ENCODE peak calls at places on chromosome 4, in nine cellular contexts. One of them, this sample, is unnamed.
A peak's percentile ranks its signal among the peaks of the same experiment; 100 is the strongest.

GRCh38 chr4:186900232-186900900 is 176.7 kb upstream of the FAT1 start:
- DNase-seq in HCT116: no peak
- DNase-seq in CD4-positive, alpha-beta T cell: no peak
- DNase-seq in mucosa of descending colon: no peak
- DNase-seq in fibroblast of lung: peak; percentile 89
- DNase-seq in mammary epithelial cell: peak; percentile 68
- DNase-seq in Calu3: no peak
- DNase-seq in coronary artery: no peak
- DNase-seq in bronchial epithelial cell: peak; percentile 65
- DNase-seq in this sample: no peak

GRCh38 chr4:56752985-56753384 is 68.5 kb downstream of the SPINK2 start:
- DNase-seq in fibroblast of lung: no peak
- DNase-seq in Calu3: peak; percentile 62
- DNase-seq in CD4-positive, alpha-beta T cell: no peak
- DNase-seq in mucosa of descending colon: peak; percentile 59
- DNase-seq in coronary artery: no peak
- DNase-seq in bronchial epithelial cell: peak; percentile 67
- DNase-seq in mammary epithelial cell: no peak
- DNase-seq in HCT116: peak; percentile 41
- DNase-seq in this sample: no peak

GRCh38 chr4:25361253-25361652 is 15.8 kb upstream of the ANAPC4 start:
- DNase-seq in bronchial epithelial cell: no peak
- DNase-seq in fibroblast of lung: no peak
- DNase-seq in mammary epithelial cell: no peak
- DNase-seq in coronary artery: no peak
- DNase-seq in HCT116: no peak
- DNase-seq in mucosa of descending colon: no peak
- DNase-seq in Calu3: no peak
- DNase-seq in CD4-positive, alpha-beta T cell: no peak
- DNase-seq in this sample: no peak

GRCh38 chr4:124537971-124538370 is 174.6 kb downstream of the ANKRD50 start:
- DNase-seq in bronchial epithelial cell: no peak
- DNase-seq in CD4-positive, alpha-beta T cell: no peak
- DNase-seq in coronary artery: no peak
- DNase-seq in Calu3: no peak
- DNase-seq in mucosa of descending colon: no peak
- DNase-seq in fibroblast of lung: no peak
- DNase-seq in HCT116: no peak
- DNase-seq in mammary epithelial cell: no peak
- DNase-seq in this sample: no peak

GRCh38 chr4:19983072-19983471 is 268.6 kb upstream of the SLIT2 start:
- DNase-seq in coronary artery: no peak
- DNase-seq in fibroblast of lung: peak; percentile 97
- DNase-seq in bronchial epithelial cell: peak; percentile 98
- DNase-seq in mammary epithelial cell: peak; percentile 51
- DNase-seq in CD4-positive, alpha-beta T cell: no peak
- DNase-seq in HCT116: no peak
- DNase-seq in mucosa of descending colon: no peak
- DNase-seq in Calu3: no peak
- DNase-seq in this sample: no peak

GRCh38 chr4:6609415-6610079 is 30.9 kb upstream of the MRFAP1 start:
- DNase-seq in mammary epithelial cell: no peak
- DNase-seq in HCT116: no peak
- DNase-seq in Calu3: no peak
- DNase-seq in coronary artery: no peak
- DNase-seq in bronchial epithelial cell: no peak
- DNase-seq in CD4-positive, alpha-beta T cell: no peak
- DNase-seq in fibroblast of lung: no peak
- DNase-seq in mucosa of descending colon: no peak
- DNase-seq in this sample: no peak

GRCh38 chr4:929970-930625 is 2.0 kb downstream of the GAK start:
- DNase-seq in bronchial epithelial cell: peak; percentile 13
- DNase-seq in HCT116: no peak
- DNase-seq in mammary epithelial cell: no peak
- DNase-seq in CD4-positive, alpha-beta T cell: no peak
- DNase-seq in fibroblast of lung: no peak
- DNase-seq in Calu3: no peak
- DNase-seq in mucosa of descending colon: no peak
- DNase-seq in coronary artery: no peak
- DNase-seq in this sample: no peak

GRCh38 chr4:20416800-20417199 is 165.1 kb downstream of the SLIT2 start:
- DNase-seq in CD4-positive, alpha-beta T cell: no peak
- DNase-seq in Calu3: no peak
- DNase-seq in HCT116: no peak
- DNase-seq in bronchial epithelial cell: no peak
- DNase-seq in fibroblast of lung: no peak
- DNase-seq in mammary epithelial cell: no peak
- DNase-seq in mucosa of descending colon: no peak
- DNase-seq in coronary artery: no peak
- DNase-seq in this sample: no peak

GRCh38 chr4:126375462-126376054 is 1060.8 kb downstream of the FAT4 start:
- DNase-seq in mammary epithelial cell: no peak
- DNase-seq in fibroblast of lung: peak; percentile 12
- DNase-seq in bronchial epithelial cell: no peak
- DNase-seq in Calu3: no peak
- DNase-seq in HCT116: no peak
- DNase-seq in mucosa of descending colon: no peak
- DNase-seq in coronary artery: no peak
- DNase-seq in CD4-positive, alpha-beta T cell: no peak
- DNase-seq in this sample: no peak

GRCh38 chr4:10151182-10151581 is 34.6 kb upstream of the WDR1 start:
- DNase-seq in bronchial epithelial cell: no peak
- DNase-seq in fibroblast of lung: no peak
- DNase-seq in HCT116: no peak
- DNase-seq in coronary artery: no peak
- DNase-seq in mammary epithelial cell: no peak
- DNase-seq in CD4-positive, alpha-beta T cell: no peak
- DNase-seq in mucosa of descending colon: no peak
- DNase-seq in Calu3: no peak
- DNase-seq in this sample: no peak

GRCh38 chr4:153014460-153014859 is 78.3 kb downstream of the FHDC1 start:
- DNase-seq in fibroblast of lung: no peak
- DNase-seq in coronary artery: no peak
- DNase-seq in HCT116: no peak
- DNase-seq in bronchial epithelial cell: no peak
- DNase-seq in mammary epithelial cell: no peak
- DNase-seq in mucosa of descending colon: no peak
- DNase-seq in Calu3: no peak
- DNase-seq in CD4-positive, alpha-beta T cell: no peak
- DNase-seq in this sample: no peak

GRCh38 chr4:140057693-140058092 is 96.3 kb downstream of the MAML3 start:
- DNase-seq in bronchial epithelial cell: no peak
- DNase-seq in HCT116: no peak
- DNase-seq in coronary artery: no peak
- DNase-seq in mucosa of descending colon: no peak
- DNase-seq in fibroblast of lung: no peak
- DNase-seq in Calu3: no peak
- DNase-seq in CD4-positive, alpha-beta T cell: no peak
- DNase-seq in mammary epithelial cell: no peak
- DNase-seq in this sample: no peak

GRCh38 chr4:77865259-77865658 is 2.6 kb downstream of the MRPL1 start:
- DNase-seq in HCT116: no peak
- DNase-seq in Calu3: no peak
- DNase-seq in mammary epithelial cell: no peak
- DNase-seq in fibroblast of lung: no peak
- DNase-seq in mucosa of descending colon: no peak
- DNase-seq in bronchial epithelial cell: no peak
- DNase-seq in coronary artery: no peak
- DNase-seq in CD4-positive, alpha-beta T cell: no peak
- DNase-seq in this sample: no peak

GRCh38 chr4:77859256-77859655 is 3.4 kb upstream of the MRPL1 start:
- DNase-seq in mammary epithelial cell: no peak
- DNase-seq in coronary artery: no peak
- DNase-seq in CD4-positive, alpha-beta T cell: no peak
- DNase-seq in HCT116: no peak
- DNase-seq in Calu3: no peak
- DNase-seq in fibroblast of lung: no peak
- DNase-seq in bronchial epithelial cell: no peak
- DNase-seq in mucosa of descending colon: no peak
- DNase-seq in this sample: no peak

GRCh38 chr4:77861500-77861899 is 1.1 kb upstream of the MRPL1 start:
- DNase-seq in CD4-positive, alpha-beta T cell: no peak
- DNase-seq in coronary artery: no peak
- DNase-seq in bronchial epithelial cell: peak; percentile 10
- DNase-seq in fibroblast of lung: peak; percentile 41
- DNase-seq in HCT116: no peak
- DNase-seq in mammary epithelial cell: no peak
- DNase-seq in mucosa of descending colon: no peak
- DNase-seq in Calu3: no peak
- DNase-seq in this sample: no peak

GRCh38 chr4:77862478-77863216 is at the start of gene MRPL1:
- DNase-seq in coronary artery: peak; percentile 91
- DNase-seq in bronchial epithelial cell: peak; percentile 93
- DNase-seq in fibroblast of lung: peak; percentile 94
- DNase-seq in mucosa of descending colon: peak; percentile 85
- DNase-seq in CD4-positive, alpha-beta T cell: peak; percentile 82
- DNase-seq in HCT116: peak; percentile 95
- DNase-seq in mammary epithelial cell: peak; percentile 94
- DNase-seq in Calu3: peak; percentile 80
- DNase-seq in this sample: peak; percentile 75
- TF ChIP-seq CTCF in coronary artery: no peak
- TF ChIP-seq CTCF in bronchial epithelial cell: no peak
- TF ChIP-seq CTCF in fibroblast of lung: no peak
- TF ChIP-seq CTCF in mucosa of descending colon: no peak
- TF ChIP-seq CTCF in CD4-positive, alpha-beta T cell: no peak
- TF ChIP-seq CTCF in HCT116: no peak
- TF ChIP-seq CTCF in mammary epithelial cell: no peak
- TF ChIP-seq CTCF in Calu3: no peak
- TF ChIP-seq CTCF in this sample: peak; percentile 9

DNA sequence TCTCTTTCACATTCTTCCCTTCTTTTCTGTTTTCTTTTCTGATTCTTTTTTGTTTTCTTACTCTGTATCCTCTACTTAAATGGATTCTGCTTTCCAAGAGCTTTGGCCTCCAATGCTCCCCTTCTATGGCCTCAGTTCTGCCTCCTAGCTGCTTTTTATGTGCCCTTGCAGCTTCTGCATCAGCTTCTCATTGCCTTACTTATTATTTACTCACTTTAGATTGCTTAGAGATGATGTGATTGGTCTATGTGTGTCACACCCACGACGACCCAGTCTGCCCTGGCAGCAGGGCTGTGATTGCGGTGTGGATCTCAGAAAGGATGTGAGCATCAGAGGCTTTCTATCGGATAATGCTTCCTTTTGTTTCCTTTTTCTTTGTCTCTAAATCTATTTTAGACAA is 71.8 kb upstream of the SMARCA5 start:
- DNase-seq in mammary epithelial cell: no peak
- DNase-seq in fibroblast of lung: no peak
- DNase-seq in coronary artery: no peak
- DNase-seq in Calu3: no peak
- DNase-seq in CD4-positive, alpha-beta T cell: no peak
- DNase-seq in HCT116: no peak
- DNase-seq in mucosa of descending colon: no peak
- DNase-seq in bronchial epithelial cell: no peak
- DNase-seq in this sample: no peak
- TF ChIP-seq CTCF in mammary epithelial cell: no peak
- TF ChIP-seq CTCF in fibroblast of lung: no peak
- TF ChIP-seq CTCF in coronary artery: no peak
- TF ChIP-seq CTCF in Calu3: no peak
- TF ChIP-seq CTCF in CD4-positive, alpha-beta T cell: no peak
- TF ChIP-seq CTCF in HCT116: no peak
- TF ChIP-seq CTCF in mucosa of descending colon: no peak
- TF ChIP-seq CTCF in bronchial epithelial cell: no peak
- TF ChIP-seq CTCF in this sample: no peak

GRCh38 chr4:2084316-2084715 is 25.2 kb downstream of the NAT8L start:
- DNase-seq in mammary epithelial cell: no peak
- DNase-seq in HCT116: no peak
- DNase-seq in Calu3: no peak
- DNase-seq in coronary artery: peak; percentile 67
- DNase-seq in bronchial epithelial cell: no peak
- DNase-seq in mucosa of descending colon: no peak
- DNase-seq in fibroblast of lung: no peak
- DNase-seq in CD4-positive, alpha-beta T cell: no peak
- DNase-seq in this sample: no peak

GRCh38 chr4:2083826-2084160 is 24.7 kb downstream of the NAT8L start:
- DNase-seq in HCT116: no peak
- DNase-seq in mucosa of descending colon: no peak
- DNase-seq in CD4-positive, alpha-beta T cell: no peak
- DNase-seq in coronary artery: no peak
- DNase-seq in mammary epithelial cell: no peak
- DNase-seq in fibroblast of lung: no peak
- DNase-seq in Calu3: no peak
- DNase-seq in bronchial epithelial cell: no peak
- DNase-seq in this sample: no peak

GRCh38 chr4:2089222-2089621 is 30.1 kb downstream of the NAT8L start:
- DNase-seq in coronary artery: no peak
- DNase-seq in CD4-positive, alpha-beta T cell: no peak
- DNase-seq in bronchial epithelial cell: no peak
- DNase-seq in HCT116: no peak
- DNase-seq in mucosa of descending colon: no peak
- DNase-seq in mammary epithelial cell: no peak
- DNase-seq in Calu3: no peak
- DNase-seq in fibroblast of lung: no peak
- DNase-seq in this sample: no peak

GRCh38 chr4:2085496-2085901 is 26.4 kb downstream of the NAT8L start:
- DNase-seq in coronary artery: no peak
- DNase-seq in HCT116: no peak
- DNase-seq in bronchial epithelial cell: peak; percentile 27
- DNase-seq in Calu3: no peak
- DNase-seq in mammary epithelial cell: no peak
- DNase-seq in fibroblast of lung: no peak
- DNase-seq in mucosa of descending colon: no peak
- DNase-seq in CD4-positive, alpha-beta T cell: no peak
- DNase-seq in this sample: no peak

DNA sequence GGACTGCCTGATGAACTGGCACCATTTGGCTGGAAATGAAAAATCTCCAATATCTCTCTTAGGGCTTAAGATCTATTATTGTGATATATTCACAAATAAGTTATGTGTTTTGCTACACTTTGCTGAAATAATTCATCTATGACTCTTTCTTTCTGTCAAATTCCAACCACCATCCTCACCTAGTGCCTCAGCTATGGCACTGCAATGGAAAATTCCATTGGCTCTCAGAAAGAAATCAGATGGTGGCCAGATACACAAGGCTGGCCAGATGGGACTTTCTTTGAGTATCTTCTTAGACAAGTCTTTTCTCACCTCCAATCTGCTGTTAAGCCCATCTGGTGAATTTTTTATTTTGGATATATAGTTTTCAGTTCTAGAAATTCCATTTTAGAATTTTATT is 28.0 kb downstream of the NAT8L start:
- DNase-seq in bronchial epithelial cell: no peak
- DNase-seq in coronary artery: no peak
- DNase-seq in CD4-positive, alpha-beta T cell: no peak
- DNase-seq in mammary epithelial cell: no peak
- DNase-seq in fibroblast of lung: no peak
- DNase-seq in Calu3: no peak
- DNase-seq in HCT116: no peak
- DNase-seq in mucosa of descending colon: no peak
- DNase-seq in this sample: no peak
- TF ChIP-seq CTCF in bronchial epithelial cell: no peak
- TF ChIP-seq CTCF in coronary artery: no peak
- TF ChIP-seq CTCF in CD4-positive, alpha-beta T cell: no peak
- TF ChIP-seq CTCF in mammary epithelial cell: peak; percentile 26
- TF ChIP-seq CTCF in fibroblast of lung: no peak
- TF ChIP-seq CTCF in Calu3: no peak
- TF ChIP-seq CTCF in HCT116: peak; percentile 15
- TF ChIP-seq CTCF in mucosa of descending colon: no peak
- TF ChIP-seq CTCF in this sample: no peak

DNA sequence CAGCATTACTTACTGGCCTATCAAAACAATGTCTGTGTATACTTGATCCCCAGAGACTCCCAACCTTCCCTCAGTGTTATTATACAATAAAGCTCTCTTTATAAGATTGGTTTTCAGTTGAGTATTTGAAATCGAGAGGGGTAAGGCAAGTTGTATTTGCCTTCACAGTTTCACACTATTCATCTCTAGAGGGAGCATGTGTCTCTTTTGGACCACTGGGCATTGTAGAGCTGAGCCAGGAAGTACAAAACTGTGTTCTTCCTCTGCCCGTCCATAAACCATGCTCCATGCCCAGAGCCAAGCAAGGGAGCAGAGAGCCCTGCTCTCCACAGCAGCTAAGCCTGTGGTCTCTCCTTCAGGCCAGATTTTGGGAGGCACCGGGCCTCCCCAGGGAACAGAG is 61.5 kb upstream of the HHIP start:
- DNase-seq in CD4-positive, alpha-beta T cell: no peak
- DNase-seq in HCT116: no peak
- DNase-seq in Calu3: no peak
- DNase-seq in coronary artery: no peak
- DNase-seq in bronchial epithelial cell: no peak
- DNase-seq in mammary epithelial cell: no peak
- DNase-seq in mucosa of descending colon: no peak
- DNase-seq in fibroblast of lung: no peak
- DNase-seq in this sample: no peak
- TF ChIP-seq CTCF in CD4-positive, alpha-beta T cell: no peak
- TF ChIP-seq CTCF in HCT116: no peak
- TF ChIP-seq CTCF in Calu3: no peak
- TF ChIP-seq CTCF in coronary artery: no peak
- TF ChIP-seq CTCF in bronchial epithelial cell: no peak
- TF ChIP-seq CTCF in mammary epithelial cell: no peak
- TF ChIP-seq CTCF in mucosa of descending colon: no peak
- TF ChIP-seq CTCF in fibroblast of lung: no peak
- TF ChIP-seq CTCF in this sample: no peak